ENCODE peak calls at places on chromosome 1, in five cellular contexts. L is endothelial cell of umbilical vein, Y is fibroblast of lung, Z is OCI-LY7, E is GM23338. V is an unnamed sample.

GRCh38 chr1:31679091-31679490 is 24.7 kb downstream of the COL16A1 start:
- DNase-seq in L (no peak), Y (no peak), Z (no peak), E (no peak), V (no peak)

GRCh38 chr1:151282883-151283725 is 1.0 kb downstream of the ZNF687 start:
- DNase-seq in L (peak; percentile 15), Y (peak; percentile 13), Z (peak; percentile 35), E (peak; percentile 79), V (peak; percentile 27)

GRCh38 chr1:42165511-42166210 is 1.1 kb upstream of the GUCA2A start:
- DNase-seq in L (peak; percentile 9), Y (peak; percentile 53), Z (no peak), E (peak; percentile 35), V (no peak)

GRCh38 chr1:202054094-202054493 is 43.7 kb downstream of the ELF3 start:
- DNase-seq in L (no peak), Y (no peak), Z (no peak), E (no peak), V (no peak)

GRCh38 chr1:246820666-246821065 is 96.5 kb downstream of the SCCPDH start:
- DNase-seq in L (no peak), Y (no peak), Z (no peak), E (no peak), V (no peak)

GRCh38 chr1:169892176-169892818 is 1.4 kb downstream of the SCYL3 start:
- DNase-seq in L (no peak), Y (no peak), Z (no peak), E (no peak), V (no peak)

GRCh38 chr1:110207831-110208230 is 2.3 kb upstream of the KCNC4 start:
- DNase-seq in L (peak; percentile 49), Y (peak; percentile 26), Z (peak; percentile 81), E (peak; percentile 90), V (peak; percentile 10)

GRCh38 chr1:51423098-51423821 is 92.9 kb upstream of the TTC39A start:
- DNase-seq in L (peak; percentile 29), Y (peak; percentile 25), Z (no peak), E (peak; percentile 78), V (no peak)

GRCh38 chr1:19656780-19657475 is 7.7 kb upstream of the HTR6 start:
- DNase-seq in L (no peak), Y (no peak), Z (no peak), E (peak; percentile 64), V (no peak)

GRCh38 chr1:16055613-16056520 is 12.3 kb downstream of the CLCNKB start:
- DNase-seq in L (peak; percentile 78), Y (peak; percentile 62), Z (peak; percentile 83), E (peak; percentile 96), V (peak; percentile 86)

GRCh38 chr1:8665824-8666223 is 151.6 kb downstream of the RERE start:
- DNase-seq in L (no peak), Y (no peak), Z (no peak), E (no peak), V (no peak)

GRCh38 chr1:160291248-160292220 is 6.6 kb upstream of the PEX19 start:
- DNase-seq in L (peak; percentile 76), Y (peak; percentile 62), Z (peak; percentile 75), E (peak; percentile 79), V (peak; percentile 79)

GRCh38 chr1:17419626-17420328 is 19.7 kb downstream of the RCC2 start:
- DNase-seq in L (peak; percentile 57), Y (peak; percentile 23), Z (peak; percentile 34), E (peak; percentile 93), V (peak; percentile 45)

GRCh38 chr1:177983087-177983823 is 13.4 kb upstream of the SEC16B start:
- DNase-seq in L (no peak), Y (no peak), Z (no peak), E (no peak), V (no peak)

GRCh38 chr1:34885405-34886247 is 26.1 kb upstream of the SMIM12 start:
- DNase-seq in L (peak; percentile 22), Y (peak; percentile 24), Z (no peak), E (peak; percentile 90), V (no peak)

GRCh38 chr1:112393634-112393976 is 2.4 kb upstream of the CTTNBP2NL start:
- DNase-seq in L (peak; percentile 77), Y (peak; percentile 41), Z (no peak), E (no peak), V (no peak)

GRCh38 chr1:28035420-28035819 is 53.0 kb downstream of the EYA3 start:
- DNase-seq in L (no peak), Y (no peak), Z (peak; percentile 56), E (no peak), V (peak; percentile 31)

GRCh38 chr1:118947790-118948189 is 40.4 kb downstream of the TBX15 start:
- DNase-seq in L (no peak), Y (peak; percentile 79), Z (no peak), E (no peak), V (no peak)

GRCh38 chr1:156742017-156742416 is 1.1 kb upstream of the MRPL24 start:
- DNase-seq in L (no peak), Y (no peak), Z (no peak), E (no peak), V (no peak)
- H3K79me2 ChIP-seq in L (peaks cover 38% of the 10 kb centered on the region), Y (peaks cover 44% of the 10 kb centered on the region), Z (peaks cover 35% of the 10 kb centered on the region), E (peaks cover 28% of the 10 kb centered on the region), V (peaks cover 58% of the 10 kb centered on the region)

DNA sequence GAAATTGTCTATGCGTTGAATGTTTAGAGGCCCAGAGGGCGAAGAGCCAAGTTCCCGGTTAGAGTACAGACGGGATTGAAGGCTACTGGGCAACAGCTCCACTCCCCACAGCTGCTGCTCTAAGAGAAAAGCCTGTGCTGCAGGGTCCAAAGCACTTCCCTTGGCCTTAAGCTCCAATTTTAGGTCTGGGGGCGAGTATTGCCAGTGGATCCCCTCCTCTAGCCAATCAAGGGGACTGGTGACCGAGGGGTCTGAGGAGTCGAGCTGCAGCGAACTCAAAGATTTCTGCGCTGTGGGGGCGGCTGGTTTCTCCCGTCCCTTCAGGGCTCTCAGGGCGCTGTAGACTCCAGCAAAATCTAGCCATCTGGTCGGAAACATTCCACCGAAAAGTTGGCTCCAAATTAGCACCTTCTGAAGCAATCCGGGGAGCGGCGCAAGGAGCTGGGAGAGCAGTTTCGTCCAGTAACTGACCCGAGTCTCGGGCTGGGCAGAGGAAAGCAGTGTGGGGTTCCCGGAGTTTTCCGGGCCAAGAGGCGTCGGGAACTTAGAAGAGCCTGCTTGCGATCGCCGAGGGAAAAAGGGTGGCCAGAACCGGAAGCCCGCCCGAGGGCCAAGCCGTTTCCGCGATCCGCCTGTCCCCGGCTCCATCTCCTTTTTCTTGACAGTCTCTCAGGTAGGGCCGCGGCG is 710 bp downstream of the PPP1R15B start:
- DNase-seq in L (peak; percentile 67), Y (peak; percentile 51), Z (peak; percentile 24), E (peak; percentile 60), V (peak; percentile 44)
- H3K79me2 ChIP-seq in L (peaks cover 57% of the 10 kb centered on the region), Y (peaks cover 57% of the 10 kb centered on the region), Z (peaks cover 62% of the 10 kb centered on the region), E (peaks cover 57% of the 10 kb centered on the region), V (peaks cover 57% of the 10 kb centered on the region)

GRCh38 chr1:230144010-230144614 is 77.1 kb downstream of the GALNT2 start:
- DNase-seq in L (no peak), Y (no peak), Z (peak; percentile 35), E (no peak), V (no peak)
- H3K79me2 ChIP-seq in L (peaks cover 7% of the 10 kb centered on the region), Y (peaks cover 65% of the 10 kb centered on the region), Z (peaks cover 43% of the 10 kb centered on the region), E (peaks cover 53% of the 10 kb centered on the region), V (peaks cover 99% of the 10 kb centered on the region)

GRCh38 chr1:183817576-183818288 is 12.8 kb downstream of the RGL1 start:
- DNase-seq in L (peak; percentile 63), Y (no peak), Z (no peak), E (no peak), V (no peak)
- H3K79me2 ChIP-seq in L (peaks cover 43% of the 10 kb centered on the region), Y (peaks cover 40% of the 10 kb centered on the region), Z (no peaks in the 10 kb centered on the region), E (no peaks in the 10 kb centered on the region), V (peaks cover 94% of the 10 kb centered on the region)

GRCh38 chr1:9688599-9688998 is 37.1 kb downstream of the PIK3CD start:
- DNase-seq in L (no peak), Y (no peak), Z (no peak), E (no peak), V (no peak)
- H3K79me2 ChIP-seq in L (no peaks in the 10 kb centered on the region), Y (no peaks in the 10 kb centered on the region), Z (no peaks in the 10 kb centered on the region), E (no peaks in the 10 kb centered on the region), V (no peaks in the 10 kb centered on the region)

GRCh38 chr1:87061742-87062156 is 147.3 kb downstream of the HS2ST1 start:
- DNase-seq in L (peak; percentile 8), Y (peak; percentile 69), Z (peak; percentile 58), E (no peak), V (peak; percentile 41)
- H3K79me2 ChIP-seq in L (peaks cover 3% of the 10 kb centered on the region), Y (no peaks in the 10 kb centered on the region), Z (peaks cover 89% of the 10 kb centered on the region), E (peaks cover 97% of the 10 kb centered on the region), V (peaks cover 18% of the 10 kb centered on the region)

GRCh38 chr1:46410156-46411009 is 16.3 kb downstream of the FAAH start:
- DNase-seq in L (no peak), Y (peak; percentile 45), Z (no peak), E (no peak), V (no peak)

GRCh38 chr1:46413596-46413985 is 19.5 kb downstream of the FAAH start:
- DNase-seq in L (no peak), Y (no peak), Z (peak; percentile 48), E (peak; percentile 84), V (no peak)

GRCh38 chr1:46411010-46411405 is 16.9 kb downstream of the FAAH start:
- DNase-seq in L (no peak), Y (no peak), Z (no peak), E (no peak), V (no peak)

GRCh38 chr1:46412853-46413595 is 18.9 kb downstream of the FAAH start:
- DNase-seq in L (no peak), Y (no peak), Z (no peak), E (no peak), V (no peak)

GRCh38 chr1:46411601-46412341 is 17.7 kb downstream of the FAAH start:
- DNase-seq in L (no peak), Y (no peak), Z (no peak), E (peak; percentile 88), V (no peak)
- H3K79me2 ChIP-seq in L (no peaks in the 10 kb centered on the region), Y (no peaks in the 10 kb centered on the region), Z (no peaks in the 10 kb centered on the region), E (no peaks in the 10 kb centered on the region), V (no peaks in the 10 kb centered on the region)

DNA sequence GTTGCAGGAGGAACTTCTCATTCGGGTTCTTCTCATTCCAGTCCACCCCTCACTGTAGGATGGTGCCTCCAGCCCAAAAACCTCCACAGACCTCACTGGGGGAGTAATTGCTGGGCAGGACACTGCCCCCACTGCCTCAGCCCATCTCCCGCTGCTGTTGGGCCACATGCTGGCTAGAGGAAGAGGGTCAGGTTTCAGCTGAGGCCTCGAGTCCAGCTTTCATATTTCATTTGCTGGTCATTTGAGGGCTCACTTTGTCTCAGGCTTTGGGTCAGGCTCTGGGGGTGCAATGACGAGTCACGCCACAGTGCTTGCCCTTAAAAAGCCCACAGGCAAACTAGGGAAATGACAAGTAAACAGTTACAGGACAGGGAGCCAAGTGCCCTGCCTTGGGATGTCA is 9.3 kb downstream of the CDK18 start:
- DNase-seq in L (no peak), Y (no peak), Z (no peak), E (no peak), V (no peak)
- H3K79me2 ChIP-seq in L (no peaks in the 10 kb centered on the region), Y (no peaks in the 10 kb centered on the region), Z (no peaks in the 10 kb centered on the region), E (peaks cover under 1% of the 10 kb centered on the region), V (no peaks in the 10 kb centered on the region)